ENCODE peak calls at places on chromosomes 5 and 9, in four cellular contexts. E is H7, P is BJ, L is Peyer's patch. X is an unnamed sample.

GRCh38 chr5:110346893-110347358 is 379.5 kb downstream of the TMEM232 start:
- DNase-seq in E (no peak), P (no peak), L (no peak), X (no peak)

GRCh38 chr5:133552925-133553525 is 59.3 kb downstream of the FSTL4 start:
- DNase-seq in E (peak; percentile 73), P (no peak), L (peak; percentile 36), X (peak; percentile 58)

GRCh38 chr5:121271546-121271945 is 580.1 kb upstream of the FTMT start:
- DNase-seq in E (no peak), P (no peak), L (no peak), X (no peak)

GRCh38 chr9:123798203-123798602 is 131.7 kb downstream of the DENND1A start:
- DNase-seq in E (no peak), P (no peak), L (no peak), X (no peak)

GRCh38 chr5:3715048-3715447 is 119.4 kb downstream of the IRX1 start:
- DNase-seq in E (no peak), P (no peak), L (no peak), X (no peak)

GRCh38 chr9:94916956-94917355 is 190.5 kb downstream of the AOPEP start:
- DNase-seq in E (no peak), P (no peak), L (no peak), X (no peak)

GRCh38 chr9:82109626-82110025 is 121.1 kb downstream of the SPATA31D1 start:
- DNase-seq in E (no peak), P (no peak), L (no peak), X (no peak)

GRCh38 chr5:150499437-150499956 is 8.4 kb upstream of the NDST1 start:
- DNase-seq in E (no peak), P (no peak), L (no peak), X (no peak)

GRCh38 chr5:179906795-179907569 is 715 bp downstream of the TBC1D9B start:
- DNase-seq in E (peak; percentile 84), P (no peak), L (peak; percentile 22), X (peak; percentile 57)

GRCh38 chr5:83277953-83278352 is 193.6 kb upstream of the VCAN start:
- DNase-seq in E (no peak), P (no peak), L (no peak), X (no peak)

GRCh38 chr9:1042466-1042865 is 7.7 kb upstream of the DMRT2 start:
- DNase-seq in E (peak; percentile 93), P (no peak), L (no peak), X (no peak)

GRCh38 chr9:81455417-81455816 is 233.9 kb downstream of the TLE1 start:
- DNase-seq in E (no peak), P (no peak), L (no peak), X (no peak)

GRCh38 chr5:174356536-174356935 is 311.0 kb downstream of the NSG2 start:
- DNase-seq in E (no peak), P (no peak), L (no peak), X (no peak)

GRCh38 chr9:137106662-137107292 is 7.8 kb downstream of the DPP7 start:
- DNase-seq in E (no peak), P (no peak), L (no peak), X (no peak)

GRCh38 chr5:30878751-30879150 is 314.7 kb upstream of the CDH6 start:
- DNase-seq in E (no peak), P (no peak), L (no peak), X (no peak)

GRCh38 chr9:16899611-16900010 is 29.1 kb upstream of the BNC2 start:
- DNase-seq in E (no peak), P (peak; percentile 19), L (no peak), X (no peak)

GRCh38 chr9:120538339-120538738 is 41.6 kb downstream of the CDK5RAP2 start:
- DNase-seq in E (no peak), P (no peak), L (no peak), X (no peak)

GRCh38 chr5:171577940-171578856 is 158.8 kb downstream of the FGF18 start:
- DNase-seq in E (peak; percentile 43), P (no peak), L (no peak), X (no peak)

GRCh38 chr9:90219548-90220118 is 423.0 kb downstream of the DIRAS2 start:
- DNase-seq in E (peak; percentile 84), P (no peak), L (peak; percentile 63), X (no peak)

GRCh38 chr5:157476699-157477408 is 16.8 kb downstream of the NIPAL4 start:
- DNase-seq in E (peak; percentile 71), P (peak; percentile 11), L (no peak), X (peak; percentile 32)

GRCh38 chr5:133846478-133847226 is 121.8 kb downstream of the C5orf15 start:
- DNase-seq in E (no peak), P (no peak), L (no peak), X (no peak)

GRCh38 chr9:18791074-18791473 is 241.9 kb downstream of the SAXO1 start:
- DNase-seq in E (peak; percentile 62), P (no peak), L (no peak), X (peak; percentile 10)

GRCh38 chr5:37638897-37639296 is 200.9 kb downstream of the GDNF start:
- DNase-seq in E (no peak), P (no peak), L (no peak), X (no peak)

GRCh38 chr9:86660146-86660545 is 287.2 kb downstream of the GAS1 start:
- DNase-seq in E (no peak), P (peak; percentile 83), L (no peak), X (peak; percentile 76)

GRCh38 chr5:11797132-11797531 is 107.1 kb downstream of the CTNND2 start:
- DNase-seq in E (peak; percentile 10), P (no peak), L (no peak), X (no peak)

GRCh38 chr9:125816321-125816720 is 69.1 kb downstream of the PBX3 start:
- DNase-seq in E (no peak), P (no peak), L (no peak), X (no peak)

GRCh38 chr5:7391688-7392400 is 4.1 kb upstream of the ADCY2 start:
- DNase-seq in E (no peak), P (no peak), L (no peak), X (no peak)

GRCh38 chr5:123207852-123208251 is 118.8 kb downstream of the PRDM6 start:
- DNase-seq in E (no peak), P (no peak), L (no peak), X (no peak)
- H3K27me3 ChIP-seq in E (no peaks in the 10 kb centered on the region), P (no peaks in the 10 kb centered on the region), L (no peaks in the 10 kb centered on the region), X (no peaks in the 10 kb centered on the region)

GRCh38 chr5:88878976-88879375 is 4.0 kb downstream of the MEF2C start:
- DNase-seq in E (no peak), P (no peak), L (no peak), X (no peak)

GRCh38 chr5:88881566-88881965 is 1.4 kb downstream of the MEF2C start:
- DNase-seq in E (no peak), P (no peak), L (no peak), X (no peak)

GRCh38 chr5:88880196-88880595 is 2.8 kb downstream of the MEF2C start:
- DNase-seq in E (no peak), P (no peak), L (no peak), X (no peak)

GRCh38 chr5:88877826-88878225 is 5.2 kb downstream of the MEF2C start:
- DNase-seq in E (no peak), P (no peak), L (no peak), X (no peak)

DNA sequence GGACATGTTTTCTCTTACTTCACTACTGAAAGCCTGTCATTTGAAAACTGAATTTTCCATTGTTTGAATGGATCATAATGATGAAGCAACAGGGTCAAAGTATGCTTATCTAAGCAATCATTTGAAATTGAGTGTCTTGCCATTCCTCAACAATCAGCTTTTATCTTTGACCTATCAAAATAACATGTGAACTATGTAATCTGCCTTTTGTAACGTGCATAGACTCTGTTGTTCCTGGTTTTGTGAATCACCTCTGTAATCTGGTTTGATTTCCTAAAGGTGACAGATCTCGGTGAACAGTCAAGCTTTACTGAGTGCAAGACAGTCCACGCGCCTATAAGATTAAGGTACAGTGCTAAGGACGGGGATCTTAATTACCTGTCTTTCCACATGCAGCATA is 3.3 kb downstream of the MEF2C start:
- DNase-seq in E (no peak), P (no peak), L (no peak), X (no peak)
- H3K4me3 ChIP-seq in E (no peak overlapping the region), P (no peak overlapping the region), L (peak overlapping the region; percentile 58), X (no peak overlapping the region)

GRCh38 chr5:176712546-176713297 is 65.4 kb downstream of the TSPAN17 start:
- DNase-seq in E (peak; percentile 68), P (no peak), L (no peak), X (no peak)

GRCh38 chr5:176719113-176719814 is 72.0 kb downstream of the TSPAN17 start:
- DNase-seq in E (no peak), P (no peak), L (no peak), X (no peak)

GRCh38 chr5:176714067-176714466 is 66.8 kb downstream of the TSPAN17 start:
- DNase-seq in E (no peak), P (no peak), L (no peak), X (no peak)

GRCh38 chr5:176713409-176713808 is 66.1 kb downstream of the TSPAN17 start:
- DNase-seq in E (no peak), P (no peak), L (no peak), X (no peak)

GRCh38 chr5:176716320-176716719 is 69.0 kb downstream of the TSPAN17 start:
- DNase-seq in E (no peak), P (peak; percentile 4), L (no peak), X (no peak)
- H3K27me3 ChIP-seq in E (no peaks in the 10 kb centered on the region), P (peaks cover 15% of the 10 kb centered on the region), L (no peaks in the 10 kb centered on the region), X (peaks cover 19% of the 10 kb centered on the region)

GRCh38 chr9:129749575-129749974 is 3.3 kb downstream of the PTGES start:
- DNase-seq in E (no peak), P (no peak), L (no peak), X (no peak)

GRCh38 chr9:129750010-129750409 is 2.8 kb downstream of the PTGES start:
- DNase-seq in E (no peak), P (peak; percentile 72), L (no peak), X (no peak)

GRCh38 chr9:129752915-129753724 is at the start of gene PTGES:
- DNase-seq in E (peak; percentile 90), P (peak; percentile 50), L (peak; percentile 29), X (peak; percentile 53)

GRCh38 chr9:129755151-129755550 is 2.3 kb upstream of the PTGES start:
- DNase-seq in E (no peak), P (no peak), L (no peak), X (no peak)

DNA sequence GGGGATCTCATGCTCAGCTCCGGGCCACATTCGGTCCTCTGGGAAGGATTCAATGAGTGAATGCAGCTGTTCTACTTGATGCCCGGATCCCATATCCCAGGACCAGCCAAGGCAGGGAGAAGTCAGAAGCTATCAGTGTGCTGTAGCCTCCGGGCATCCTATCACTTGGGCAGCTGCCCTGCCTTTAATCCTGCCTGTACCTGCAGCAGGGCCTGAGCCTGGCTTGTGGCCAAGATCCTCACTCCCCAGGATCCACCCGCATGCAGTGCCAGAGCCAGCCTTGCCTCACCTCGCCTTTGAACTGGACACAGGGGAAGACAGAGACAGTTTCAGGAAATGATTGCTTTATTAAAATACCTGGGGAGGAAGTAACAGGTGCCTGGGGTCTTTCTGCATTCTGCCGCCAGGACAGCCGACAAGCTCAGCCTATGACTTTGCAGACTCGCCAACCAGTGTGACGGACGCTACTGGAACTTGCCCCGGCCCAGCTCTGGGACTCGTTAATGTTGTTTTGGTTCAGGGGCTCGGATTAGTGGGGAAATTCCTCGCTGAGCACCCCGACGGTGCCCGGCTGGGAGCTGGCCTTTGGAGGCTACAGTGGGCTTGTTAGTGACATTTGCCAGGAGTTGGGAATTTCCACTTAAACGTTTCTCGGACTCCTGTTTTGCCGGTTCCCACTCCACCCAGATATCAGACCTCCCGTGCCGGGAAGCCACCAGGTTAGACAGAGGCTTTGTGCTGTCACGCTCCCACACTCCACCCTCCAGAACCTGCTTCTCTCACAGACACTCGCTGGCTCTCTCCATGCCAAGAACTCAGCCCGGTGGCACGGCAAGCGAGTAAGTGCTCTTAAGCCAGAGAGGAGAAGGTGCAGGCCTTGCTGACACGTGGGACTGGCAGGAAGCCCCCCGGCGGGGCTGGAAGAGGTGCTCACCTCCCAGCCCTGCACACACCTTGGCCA is 721 bp downstream of the PTGES start:
- DNase-seq in E (no peak), P (no peak), L (no peak), X (no peak)
- H3K4me3 ChIP-seq in E (no peak overlapping the region), P (peak overlapping the region; percentile 43), L (peak overlapping the region; percentile 43), X (no peak overlapping the region)

GRCh38 chr5:66829826-66830225 is 233.6 kb downstream of the MAST4 start:
- DNase-seq in E (no peak), P (no peak), L (no peak), X (no peak)
- H3K27me3 ChIP-seq in E (no peaks in the 10 kb centered on the region), P (peaks cover 13% of the 10 kb centered on the region), L (no peaks in the 10 kb centered on the region), X (no peaks in the 10 kb centered on the region)